ENCODE peak calls at places on chromosomes 4 and X, in six cellular contexts. One of them, this sample, is unnamed.

GRCh38 chr4:2296621-2297601 is 35.0 kb upstream of the MXD4 start:
- DNase-seq in endothelial cell: no peak
- DNase-seq in MM.1S: no peak
- DNase-seq in AG04450: no peak
- DNase-seq in GM20000: no peak
- DNase-seq in WERI-Rb-1: peak
- DNase-seq in this sample: no peak

GRCh38 chr4:121428721-121429120 is 47.9 kb upstream of the QRFPR start:
- DNase-seq in MM.1S: no peak
- DNase-seq in AG04450: no peak
- DNase-seq in GM20000: no peak
- DNase-seq in WERI-Rb-1: no peak
- DNase-seq in endothelial cell: no peak
- DNase-seq in this sample: no peak

GRCh38 chrX:48083212-48083611 is 11.8 kb upstream of the ZNF630 start:
- DNase-seq in AG04450: peak
- DNase-seq in GM20000: peak
- DNase-seq in MM.1S: peak
- DNase-seq in endothelial cell: peak
- DNase-seq in WERI-Rb-1: peak
- DNase-seq in this sample: no peak

GRCh38 chrX:136480383-136480782 is 7.4 kb upstream of the BRS3 start:
- DNase-seq in GM20000: no peak
- DNase-seq in MM.1S: no peak
- DNase-seq in WERI-Rb-1: no peak
- DNase-seq in endothelial cell: no peak
- DNase-seq in AG04450: no peak
- DNase-seq in this sample: no peak

GRCh38 chr4:129455462-129455861 is 359.5 kb downstream of the C4orf33 start:
- DNase-seq in GM20000: no peak
- DNase-seq in endothelial cell: no peak
- DNase-seq in AG04450: no peak
- DNase-seq in WERI-Rb-1: no peak
- DNase-seq in MM.1S: no peak
- DNase-seq in this sample: no peak

GRCh38 chr4:182649698-182650477 is 267.3 kb downstream of the DCTD start:
- DNase-seq in endothelial cell: no peak
- DNase-seq in AG04450: no peak
- DNase-seq in WERI-Rb-1: no peak
- DNase-seq in GM20000: no peak
- DNase-seq in MM.1S: no peak
- DNase-seq in this sample: no peak

GRCh38 chrX:25524150-25524549 is 508.4 kb upstream of the ARX start:
- DNase-seq in AG04450: no peak
- DNase-seq in MM.1S: no peak
- DNase-seq in endothelial cell: no peak
- DNase-seq in GM20000: no peak
- DNase-seq in WERI-Rb-1: no peak
- DNase-seq in this sample: no peak

GRCh38 chr4:116143221-116143620 is 942.2 kb downstream of the TRAM1L1 start:
- DNase-seq in GM20000: no peak
- DNase-seq in endothelial cell: no peak
- DNase-seq in MM.1S: no peak
- DNase-seq in WERI-Rb-1: no peak
- DNase-seq in AG04450: no peak
- DNase-seq in this sample: no peak

GRCh38 chr4:40721730-40722171 is 28.0 kb upstream of the NSUN7 start:
- DNase-seq in MM.1S: no peak
- DNase-seq in GM20000: peak
- DNase-seq in endothelial cell: no peak
- DNase-seq in AG04450: no peak
- DNase-seq in WERI-Rb-1: no peak
- DNase-seq in this sample: no peak

GRCh38 chr4:174156239-174156826 is 127.1 kb downstream of the FBXO8 start:
- DNase-seq in MM.1S: peak
- DNase-seq in AG04450: no peak
- DNase-seq in endothelial cell: no peak
- DNase-seq in WERI-Rb-1: no peak
- DNase-seq in GM20000: peak
- DNase-seq in this sample: no peak

GRCh38 chr4:172666711-172667368 is 501.8 kb upstream of the GALNT7 start:
- DNase-seq in WERI-Rb-1: peak
- DNase-seq in GM20000: no peak
- DNase-seq in MM.1S: no peak
- DNase-seq in AG04450: no peak
- DNase-seq in endothelial cell: no peak
- DNase-seq in this sample: no peak

GRCh38 chr4:78922207-78922606 is 17.0 kb downstream of the PAQR3 start:
- DNase-seq in WERI-Rb-1: no peak
- DNase-seq in MM.1S: no peak
- DNase-seq in GM20000: no peak
- DNase-seq in endothelial cell: no peak
- DNase-seq in AG04450: peak
- DNase-seq in this sample: no peak

GRCh38 chr4:7854697-7855370 is 84.8 kb downstream of the AFAP1 start:
- DNase-seq in GM20000: no peak
- DNase-seq in MM.1S: no peak
- DNase-seq in AG04450: no peak
- DNase-seq in WERI-Rb-1: no peak
- DNase-seq in endothelial cell: no peak
- DNase-seq in this sample: no peak

GRCh38 chr4:86338989-86339388 is 20.9 kb downstream of the MAPK10 start:
- DNase-seq in endothelial cell: no peak
- DNase-seq in WERI-Rb-1: no peak
- DNase-seq in AG04450: peak
- DNase-seq in GM20000: no peak
- DNase-seq in MM.1S: no peak
- DNase-seq in this sample: no peak

GRCh38 chr4:121072080-121072835 is at the start of gene NDNF:
- DNase-seq in MM.1S: peak
- DNase-seq in WERI-Rb-1: peak
- DNase-seq in GM20000: peak
- DNase-seq in AG04450: no peak
- DNase-seq in endothelial cell: peak
- DNase-seq in this sample: no peak

GRCh38 chr4:163332526-163333405 is at the start of gene NPY1R:
- DNase-seq in WERI-Rb-1: peak
- DNase-seq in AG04450: peak
- DNase-seq in MM.1S: peak
- DNase-seq in endothelial cell: peak
- DNase-seq in GM20000: peak
- DNase-seq in this sample: no peak

GRCh38 chrX:121496966-121497365 is 449.6 kb downstream of the GLUD2 start:
- DNase-seq in endothelial cell: no peak
- DNase-seq in MM.1S: no peak
- DNase-seq in GM20000: no peak
- DNase-seq in AG04450: no peak
- DNase-seq in WERI-Rb-1: no peak
- DNase-seq in this sample: no peak

GRCh38 chr4:162921178-162921785 is 245.4 kb downstream of the NAF1 start:
- DNase-seq in MM.1S: no peak
- DNase-seq in WERI-Rb-1: no peak
- DNase-seq in GM20000: no peak
- DNase-seq in AG04450: no peak
- DNase-seq in endothelial cell: no peak
- DNase-seq in this sample: no peak

GRCh38 chrX:69045616-69046345 is 119.5 kb downstream of the PJA1 start:
- DNase-seq in GM20000: no peak
- DNase-seq in endothelial cell: no peak
- DNase-seq in WERI-Rb-1: peak
- DNase-seq in AG04450: no peak
- DNase-seq in MM.1S: no peak
- DNase-seq in this sample: no peak

GRCh38 chr4:106370214-106370613 is 1.6 kb upstream of the GIMD1 start:
- DNase-seq in WERI-Rb-1: no peak
- DNase-seq in AG04450: no peak
- DNase-seq in GM20000: no peak
- DNase-seq in MM.1S: no peak
- DNase-seq in endothelial cell: no peak
- DNase-seq in this sample: no peak

GRCh38 chr4:126907389-126907788 is 725.4 kb upstream of the INTU start:
- DNase-seq in endothelial cell: no peak
- DNase-seq in WERI-Rb-1: no peak
- DNase-seq in MM.1S: no peak
- DNase-seq in GM20000: no peak
- DNase-seq in AG04450: no peak
- DNase-seq in this sample: no peak

GRCh38 chr4:69092190-69092589 is 4.1 kb upstream of the UGT2B7 start:
- DNase-seq in AG04450: peak
- DNase-seq in GM20000: no peak
- DNase-seq in MM.1S: no peak
- DNase-seq in WERI-Rb-1: no peak
- DNase-seq in endothelial cell: no peak
- DNase-seq in this sample: no peak

GRCh38 chr4:142272452-142272851 is 573.6 kb downstream of the INPP4B start:
- DNase-seq in MM.1S: no peak
- DNase-seq in AG04450: no peak
- DNase-seq in WERI-Rb-1: no peak
- DNase-seq in GM20000: no peak
- DNase-seq in endothelial cell: no peak
- DNase-seq in this sample: no peak

GRCh38 chr4:53734584-53735363 is 143.5 kb upstream of the LNX1 start:
- DNase-seq in endothelial cell: no peak
- DNase-seq in MM.1S: no peak
- DNase-seq in GM20000: no peak
- DNase-seq in AG04450: no peak
- DNase-seq in WERI-Rb-1: no peak
- DNase-seq in this sample: no peak

GRCh38 chr4:156255608-156256007 is 301.9 kb upstream of the CTSO start:
- DNase-seq in GM20000: no peak
- DNase-seq in AG04450: no peak
- DNase-seq in WERI-Rb-1: no peak
- DNase-seq in MM.1S: no peak
- DNase-seq in endothelial cell: no peak
- DNase-seq in this sample: no peak

GRCh38 chr4:8199594-8200301 is 658 bp downstream of the SH3TC1 start:
- DNase-seq in GM20000: no peak
- DNase-seq in MM.1S: peak
- DNase-seq in WERI-Rb-1: no peak
- DNase-seq in endothelial cell: no peak
- DNase-seq in AG04450: no peak
- DNase-seq in this sample: no peak

GRCh38 chr4:176492648-176493302 is 173.0 kb downstream of the SPCS3 start:
- DNase-seq in AG04450: no peak
- DNase-seq in MM.1S: peak
- DNase-seq in GM20000: peak
- DNase-seq in WERI-Rb-1: no peak
- DNase-seq in endothelial cell: no peak
- DNase-seq in this sample: no peak

GRCh38 chr4:73257995-73258667 is 467 bp downstream of the ANKRD17 start:
- DNase-seq in WERI-Rb-1: peak
- DNase-seq in MM.1S: peak
- DNase-seq in AG04450: no peak
- DNase-seq in endothelial cell: no peak
- DNase-seq in GM20000: no peak
- DNase-seq in this sample: no peak
- TF ChIP-seq CTCF in WERI-Rb-1: peak
- TF ChIP-seq CTCF in MM.1S: peak
- TF ChIP-seq CTCF in AG04450: no peak
- TF ChIP-seq CTCF in endothelial cell: no peak
- TF ChIP-seq CTCF in GM20000: peak
- TF ChIP-seq CTCF in this sample: no peak

DNA sequence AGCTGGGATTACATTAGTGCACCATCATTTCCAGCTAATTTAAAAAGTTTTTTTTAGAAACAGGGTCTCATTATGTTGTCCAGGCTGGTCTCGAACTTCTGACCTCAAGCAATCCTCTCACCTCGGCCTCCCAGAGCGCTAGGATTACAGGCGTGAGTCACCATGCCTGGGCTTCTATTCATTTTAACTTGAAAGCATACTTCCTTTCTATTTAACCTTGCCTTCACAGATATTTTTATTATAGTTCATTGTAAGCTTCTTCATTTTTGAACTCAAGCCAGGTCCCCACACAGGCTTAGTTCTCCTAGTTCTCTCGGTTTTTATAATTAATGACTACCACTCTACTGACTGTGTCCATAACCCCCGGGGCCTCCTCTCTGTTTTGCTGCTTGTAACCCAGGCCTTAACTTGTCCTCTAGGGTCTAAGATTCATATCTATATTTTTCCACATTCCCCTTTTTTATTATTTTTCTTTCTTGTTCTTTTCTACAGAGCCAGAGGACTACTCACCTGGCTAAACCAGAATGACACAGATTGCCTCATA is 50.7 kb downstream of the SNX12 start:
- DNase-seq in MM.1S: no peak
- DNase-seq in GM20000: no peak
- DNase-seq in endothelial cell: no peak
- DNase-seq in AG04450: no peak
- DNase-seq in WERI-Rb-1: no peak
- DNase-seq in this sample: no peak
- TF ChIP-seq CTCF in MM.1S: no peak
- TF ChIP-seq CTCF in GM20000: no peak
- TF ChIP-seq CTCF in endothelial cell: no peak
- TF ChIP-seq CTCF in AG04450: no peak
- TF ChIP-seq CTCF in WERI-Rb-1: no peak
- TF ChIP-seq CTCF in this sample: no peak

DNA sequence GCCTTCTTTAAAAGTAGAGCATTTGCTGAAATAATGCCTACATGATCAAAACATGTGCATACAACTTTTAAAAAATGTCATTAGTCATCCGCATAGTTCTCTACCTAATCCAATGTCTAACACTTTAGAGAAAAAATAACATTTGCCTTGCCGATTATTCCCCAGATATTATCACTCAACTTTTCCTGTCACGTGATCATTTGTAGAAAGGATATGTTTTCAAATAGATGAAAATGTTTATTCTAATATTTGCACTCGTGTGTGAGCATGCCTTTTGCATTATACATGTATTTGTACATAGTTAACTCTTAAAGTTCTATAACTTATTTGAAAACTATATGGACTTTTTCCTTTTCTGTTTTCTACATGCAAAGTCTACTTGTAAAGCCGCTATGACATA is 533.0 kb upstream of the FMR1 start:
- DNase-seq in MM.1S: no peak
- DNase-seq in AG04450: no peak
- DNase-seq in WERI-Rb-1: no peak
- DNase-seq in GM20000: no peak
- DNase-seq in endothelial cell: no peak
- DNase-seq in this sample: no peak
- TF ChIP-seq CTCF in MM.1S: no peak
- TF ChIP-seq CTCF in AG04450: no peak
- TF ChIP-seq CTCF in WERI-Rb-1: no peak
- TF ChIP-seq CTCF in GM20000: no peak
- TF ChIP-seq CTCF in endothelial cell: no peak
- TF ChIP-seq CTCF in this sample: no peak

GRCh38 chr4:112604590-112604989 is 32.1 kb downstream of the ZGRF1 start:
- DNase-seq in AG04450: peak
- DNase-seq in MM.1S: peak
- DNase-seq in endothelial cell: peak
- DNase-seq in GM20000: peak
- DNase-seq in WERI-Rb-1: peak
- DNase-seq in this sample: no peak
- TF ChIP-seq CTCF in AG04450: peak
- TF ChIP-seq CTCF in MM.1S: peak
- TF ChIP-seq CTCF in endothelial cell: peak
- TF ChIP-seq CTCF in GM20000: peak
- TF ChIP-seq CTCF in WERI-Rb-1: peak
- TF ChIP-seq CTCF in this sample: peak